ENCODE peak calls at places on chromosomes 16 and 17, in five cellular contexts. One of them, this sample, is unnamed.
A peak's percentile ranks its signal among the peaks of the same experiment; 100 is the strongest.

GRCh38 chr16:48535369-48535787 is 74.6 kb downstream of the N4BP1 start:
- DNase-seq in A549: no peak
- DNase-seq in uterus: no peak
- DNase-seq in RWPE2: no peak
- DNase-seq in brain microvascular endothelial cell: no peak
- DNase-seq in this sample: no peak

GRCh38 chr17:40953876-40954275 is 12.9 kb downstream of the KRT39 start:
- DNase-seq in A549: no peak
- DNase-seq in RWPE2: no peak
- DNase-seq in brain microvascular endothelial cell: peak; percentile 94
- DNase-seq in uterus: no peak
- DNase-seq in this sample: peak; percentile 85

GRCh38 chr17:71460943-71461342 is 659.9 kb upstream of the SOX9 start:
- DNase-seq in A549: no peak
- DNase-seq in uterus: no peak
- DNase-seq in RWPE2: no peak
- DNase-seq in brain microvascular endothelial cell: peak; percentile 61
- DNase-seq in this sample: no peak

GRCh38 chr17:63041251-63041650 is 75.2 kb downstream of the TANC2 start:
- DNase-seq in brain microvascular endothelial cell: no peak
- DNase-seq in RWPE2: no peak
- DNase-seq in A549: no peak
- DNase-seq in uterus: no peak
- DNase-seq in this sample: no peak

GRCh38 chr16:54342001-54342776 is 55.6 kb upstream of the IRX3 start:
- DNase-seq in brain microvascular endothelial cell: no peak
- DNase-seq in A549: no peak
- DNase-seq in RWPE2: no peak
- DNase-seq in uterus: no peak
- DNase-seq in this sample: peak; percentile 38

GRCh38 chr16:78896280-78896679 is 704.3 kb downstream of the MAF start:
- DNase-seq in A549: no peak
- DNase-seq in uterus: no peak
- DNase-seq in brain microvascular endothelial cell: no peak
- DNase-seq in RWPE2: no peak
- DNase-seq in this sample: no peak

GRCh38 chr17:61436273-61436672 is 15.9 kb upstream of the TBX4 start:
- DNase-seq in RWPE2: no peak
- DNase-seq in uterus: no peak
- DNase-seq in A549: no peak
- DNase-seq in brain microvascular endothelial cell: no peak
- DNase-seq in this sample: no peak

GRCh38 chr17:13508916-13509315 is 92.8 kb downstream of the HS3ST3A1 start:
- DNase-seq in RWPE2: no peak
- DNase-seq in brain microvascular endothelial cell: no peak
- DNase-seq in A549: no peak
- DNase-seq in uterus: no peak
- DNase-seq in this sample: no peak

GRCh38 chr17:17910060-17910459 is 62.1 kb downstream of the TOM1L2 start:
- DNase-seq in brain microvascular endothelial cell: no peak
- DNase-seq in A549: no peak
- DNase-seq in RWPE2: no peak
- DNase-seq in uterus: no peak
- DNase-seq in this sample: no peak

GRCh38 chr16:4510747-4511426 is 27.7 kb downstream of the CDIP1 start:
- DNase-seq in A549: no peak
- DNase-seq in uterus: no peak
- DNase-seq in RWPE2: no peak
- DNase-seq in brain microvascular endothelial cell: no peak
- DNase-seq in this sample: no peak

GRCh38 chr16:15952265-15952711 is 2.9 kb downstream of the ABCC1 start:
- DNase-seq in A549: no peak
- DNase-seq in RWPE2: no peak
- DNase-seq in brain microvascular endothelial cell: no peak
- DNase-seq in uterus: no peak
- DNase-seq in this sample: no peak

GRCh38 chr17:37485938-37486570 is 3.6 kb upstream of the DUSP14 start:
- DNase-seq in RWPE2: no peak
- DNase-seq in brain microvascular endothelial cell: no peak
- DNase-seq in uterus: no peak
- DNase-seq in A549: no peak
- DNase-seq in this sample: no peak

GRCh38 chr16:78504391-78504945 is 405.0 kb downstream of the WWOX start:
- DNase-seq in brain microvascular endothelial cell: no peak
- DNase-seq in RWPE2: no peak
- DNase-seq in uterus: peak; percentile 64
- DNase-seq in A549: no peak
- DNase-seq in this sample: no peak

GRCh38 chr17:46046957-46047356 is 47.9 kb downstream of the STH start:
- DNase-seq in RWPE2: no peak
- DNase-seq in A549: no peak
- DNase-seq in uterus: no peak
- DNase-seq in brain microvascular endothelial cell: no peak
- DNase-seq in this sample: no peak

GRCh38 chr17:9072626-9073339 is 51.5 kb downstream of the NTN1 start:
- DNase-seq in RWPE2: no peak
- DNase-seq in uterus: peak; percentile 57
- DNase-seq in A549: no peak
- DNase-seq in brain microvascular endothelial cell: no peak
- DNase-seq in this sample: no peak

GRCh38 chr16:72794986-72795385 is 252.9 kb downstream of the ZFHX3 start:
- DNase-seq in brain microvascular endothelial cell: no peak
- DNase-seq in uterus: no peak
- DNase-seq in A549: no peak
- DNase-seq in RWPE2: no peak
- DNase-seq in this sample: no peak

GRCh38 chr16:69941251-69942098 is 9.7 kb upstream of the CLEC18A start:
- DNase-seq in brain microvascular endothelial cell: no peak
- DNase-seq in A549: no peak
- DNase-seq in RWPE2: no peak
- DNase-seq in uterus: no peak
- DNase-seq in this sample: no peak

GRCh38 chr16:74225278-74225677 is 71.3 kb upstream of the PSMD7 start:
- DNase-seq in uterus: no peak
- DNase-seq in A549: no peak
- DNase-seq in RWPE2: no peak
- DNase-seq in brain microvascular endothelial cell: no peak
- DNase-seq in this sample: no peak

GRCh38 chr17:36937001-36937960 is at the start of gene LHX1:
- DNase-seq in brain microvascular endothelial cell: no peak
- DNase-seq in A549: no peak
- DNase-seq in RWPE2: no peak
- DNase-seq in uterus: no peak
- DNase-seq in this sample: no peak

GRCh38 chr17:38687291-38687690 is 12.5 kb upstream of the EPOP start:
- DNase-seq in RWPE2: no peak
- DNase-seq in uterus: no peak
- DNase-seq in brain microvascular endothelial cell: no peak
- DNase-seq in A549: no peak
- DNase-seq in this sample: no peak

GRCh38 chr17:71709271-71709670 is 411.5 kb upstream of the SOX9 start:
- DNase-seq in RWPE2: no peak
- DNase-seq in A549: no peak
- DNase-seq in uterus: no peak
- DNase-seq in brain microvascular endothelial cell: no peak
- DNase-seq in this sample: no peak

GRCh38 chr16:16120382-16121184 is 102.7 kb downstream of the ABCC6 start:
- DNase-seq in brain microvascular endothelial cell: peak; percentile 12
- DNase-seq in A549: no peak
- DNase-seq in uterus: peak; percentile 47
- DNase-seq in RWPE2: no peak
- DNase-seq in this sample: no peak

GRCh38 chr16:27374794-27375499 is 27.0 kb upstream of the IL21R start:
- DNase-seq in brain microvascular endothelial cell: peak; percentile 91
- DNase-seq in A549: peak; percentile 81
- DNase-seq in RWPE2: no peak
- DNase-seq in uterus: peak; percentile 62
- DNase-seq in this sample: peak; percentile 73

GRCh38 chr16:73871076-73871475 is 425.5 kb upstream of the PSMD7 start:
- DNase-seq in A549: no peak
- DNase-seq in uterus: no peak
- DNase-seq in brain microvascular endothelial cell: no peak
- DNase-seq in RWPE2: no peak
- DNase-seq in this sample: no peak

GRCh38 chr17:64328875-64329405 is 61.7 kb downstream of the PECAM1 start:
- DNase-seq in A549: no peak
- DNase-seq in brain microvascular endothelial cell: no peak
- DNase-seq in uterus: no peak
- DNase-seq in RWPE2: no peak
- DNase-seq in this sample: no peak

GRCh38 chr16:27743963-27744362 is 194.0 kb downstream of the KATNIP start:
- DNase-seq in brain microvascular endothelial cell: no peak
- DNase-seq in RWPE2: no peak
- DNase-seq in uterus: no peak
- DNase-seq in A549: no peak
- DNase-seq in this sample: no peak

GRCh38 chr17:57991537-57991936 is 3.5 kb upstream of the VEZF1 start:
- DNase-seq in uterus: no peak
- DNase-seq in RWPE2: no peak
- DNase-seq in A549: no peak
- DNase-seq in brain microvascular endothelial cell: no peak
- DNase-seq in this sample: no peak

GRCh38 chr17:46262271-46262670 is 32.7 kb upstream of the LRRC37A start:
- DNase-seq in uterus: no peak
- DNase-seq in RWPE2: no peak
- DNase-seq in A549: no peak
- DNase-seq in brain microvascular endothelial cell: no peak
- DNase-seq in this sample: no peak

GRCh38 chr16:71491032-71491431 is 1.9 kb upstream of the ZNF19 start:
- DNase-seq in A549: no peak
- DNase-seq in brain microvascular endothelial cell: no peak
- DNase-seq in RWPE2: no peak
- DNase-seq in uterus: no peak
- DNase-seq in this sample: no peak

GRCh38 chr17:41329279-41329925 is 13.9 kb upstream of the KRTAP17-1 start:
- DNase-seq in brain microvascular endothelial cell: peak; percentile 55
- DNase-seq in A549: peak; percentile 79
- DNase-seq in uterus: no peak
- DNase-seq in RWPE2: no peak
- DNase-seq in this sample: peak; percentile 49

GRCh38 chr16:80618862-80619648 is 78.3 kb downstream of the DYNLRB2 start:
- DNase-seq in RWPE2: no peak
- DNase-seq in uterus: no peak
- DNase-seq in brain microvascular endothelial cell: no peak
- DNase-seq in A549: no peak
- DNase-seq in this sample: no peak

GRCh38 chr17:16328997-16329396 is 24.3 kb downstream of the CENPV start:
- DNase-seq in A549: peak; percentile 63
- DNase-seq in RWPE2: no peak
- DNase-seq in brain microvascular endothelial cell: no peak
- DNase-seq in uterus: no peak
- DNase-seq in this sample: no peak

GRCh38 chr17:2194778-2195417 is 108.7 kb downstream of the SMG6 start:
- DNase-seq in uterus: peak; percentile 27
- DNase-seq in RWPE2: no peak
- DNase-seq in A549: no peak
- DNase-seq in brain microvascular endothelial cell: no peak
- DNase-seq in this sample: no peak

DNA sequence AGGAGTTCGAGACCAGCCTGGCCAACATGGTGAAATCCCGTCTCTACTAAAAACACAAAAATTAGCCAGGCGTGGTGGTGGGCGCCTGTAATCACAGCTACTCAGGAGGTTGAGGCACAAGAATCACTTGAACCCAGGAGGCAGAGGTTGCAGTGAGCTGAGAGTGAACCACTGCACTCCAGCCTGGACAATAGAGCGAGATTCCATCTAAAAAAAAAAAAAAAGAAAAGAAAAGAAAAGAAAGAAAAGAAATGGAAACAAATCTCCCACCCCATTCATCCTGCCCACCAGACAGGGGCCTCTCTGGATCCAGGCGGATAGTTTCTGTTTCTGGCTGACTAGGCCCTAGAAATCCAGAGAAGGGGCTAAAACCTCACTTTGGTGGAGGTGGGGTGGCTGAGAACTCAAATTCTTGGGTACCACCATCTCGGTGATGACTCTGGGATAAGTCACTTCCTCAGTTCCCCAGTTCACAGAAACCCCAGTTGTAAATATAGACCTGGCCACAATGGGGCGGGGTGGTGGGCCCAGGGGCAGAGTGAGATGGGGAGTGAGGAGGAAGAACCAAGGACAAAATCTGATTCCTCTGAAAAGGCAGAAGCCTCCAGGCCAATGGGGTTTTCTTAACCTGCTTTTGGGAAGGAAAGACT is 22.2 kb downstream of the SOCS1 start:
- DNase-seq in uterus: no peak
- DNase-seq in brain microvascular endothelial cell: no peak
- DNase-seq in A549: no peak
- DNase-seq in RWPE2: no peak
- DNase-seq in this sample: no peak
- TF ChIP-seq CTCF in uterus: no peak
- TF ChIP-seq CTCF in brain microvascular endothelial cell: no peak
- TF ChIP-seq CTCF in A549: no peak
- TF ChIP-seq CTCF in RWPE2: no peak
- TF ChIP-seq CTCF in this sample: no peak

GRCh38 chr16:912322-912683 is 58.5 kb downstream of the LMF1 start:
- DNase-seq in RWPE2: peak; percentile 49
- DNase-seq in brain microvascular endothelial cell: no peak
- DNase-seq in uterus: no peak
- DNase-seq in A549: no peak
- DNase-seq in this sample: no peak
- H3K27ac ChIP-seq in RWPE2: no peak overlapping the region
- H3K27ac ChIP-seq in brain microvascular endothelial cell: no peak overlapping the region
- H3K27ac ChIP-seq in uterus: no peak overlapping the region
- H3K27ac ChIP-seq in A549: no peak overlapping the region
- H3K27ac ChIP-seq in this sample: no peak overlapping the region

DNA sequence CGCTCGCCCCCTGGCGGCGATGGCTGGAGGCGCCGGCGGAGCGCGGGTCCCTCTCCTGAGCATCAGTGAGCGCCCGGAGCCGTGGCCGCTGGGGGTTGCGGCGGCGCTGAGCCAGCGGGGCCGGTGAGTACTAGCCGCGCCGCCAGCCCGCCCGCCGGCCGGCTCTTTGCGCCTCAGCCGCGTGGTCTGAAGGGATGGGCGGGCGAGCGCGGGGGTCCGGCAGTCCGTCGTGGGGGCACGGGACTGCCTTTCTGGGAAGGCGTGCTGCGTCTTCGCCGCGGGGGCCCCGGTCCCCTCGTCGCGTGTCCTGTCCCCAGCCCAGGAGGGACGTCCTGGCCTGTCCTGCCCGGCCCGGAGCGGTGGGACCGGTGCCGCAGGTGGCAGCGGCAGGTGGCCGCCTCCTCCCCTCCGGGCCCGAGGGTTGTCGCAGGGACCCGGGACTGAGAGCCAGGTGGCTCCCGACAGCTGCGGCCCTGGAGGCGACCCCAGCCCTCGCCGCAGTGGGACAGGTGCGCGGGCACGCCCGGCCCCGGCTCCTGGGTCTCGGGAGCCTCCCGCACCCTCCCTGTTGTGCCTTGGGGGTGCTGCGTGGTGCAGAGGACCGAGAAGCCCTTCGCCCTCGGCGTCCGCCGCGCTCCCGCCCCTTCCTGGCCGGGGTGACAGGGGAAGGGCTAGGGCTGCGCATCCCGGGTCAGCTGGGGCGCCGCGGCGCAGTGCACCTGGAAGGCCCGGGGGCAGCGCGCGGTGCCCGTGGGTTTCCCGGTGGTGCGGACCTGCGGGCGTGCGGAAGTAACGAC is at the start of gene SPECC1:
- DNase-seq in uterus: peak; percentile 76
- DNase-seq in A549: peak; percentile 48
- DNase-seq in RWPE2: peak; percentile 60
- DNase-seq in brain microvascular endothelial cell: peak; percentile 53
- DNase-seq in this sample: peak; percentile 75
- TF ChIP-seq CTCF in uterus: peak; percentile 99
- TF ChIP-seq CTCF in A549: peak; percentile 16
- TF ChIP-seq CTCF in RWPE2: peak; percentile 98
- TF ChIP-seq CTCF in brain microvascular endothelial cell: peak; percentile 59
- TF ChIP-seq CTCF in this sample: peak; percentile 96

GRCh38 chr17:82017612-82018151 is 5.0 kb downstream of the CENPX start:
- DNase-seq in A549: no peak
- DNase-seq in RWPE2: no peak
- DNase-seq in uterus: no peak
- DNase-seq in brain microvascular endothelial cell: no peak
- DNase-seq in this sample: no peak
- H3K27ac ChIP-seq in A549: no peak overlapping the region
- H3K27ac ChIP-seq in RWPE2: no peak overlapping the region
- H3K27ac ChIP-seq in uterus: no peak overlapping the region
- H3K27ac ChIP-seq in brain microvascular endothelial cell: no peak overlapping the region
- H3K27ac ChIP-seq in this sample: peak overlapping the region; percentile 80

This sample was measured in RWPE1.